ENCODE peak calls at places on chromosome 7, in five cellular contexts. V, P, J, R and G are unnamed samples.

GRCh38 chr7:154299736-154300135 is 247.5 kb downstream of the DPP6 start:
- DNase-seq in R (no peak), J (no peak), P (no peak), V (no peak), G (no peak)

GRCh38 chr7:98836811-98837631 is 32.8 kb downstream of the TMEM130 start:
- DNase-seq in J (peak), R (peak), P (no peak), V (peak), G (peak)

GRCh38 chr7:511476-512145 is 8.0 kb downstream of the PDGFA start:
- DNase-seq in R (no peak), J (no peak), P (no peak), V (no peak), G (no peak)

GRCh38 chr7:47485640-47486435 is 96.1 kb downstream of the TNS3 start:
- DNase-seq in R (no peak), P (no peak), J (no peak), V (no peak), G (peak)

GRCh38 chr7:134811798-134812197 is 32.4 kb downstream of the CALD1 start:
- DNase-seq in R (no peak), P (no peak), V (no peak), J (no peak), G (peak)

GRCh38 chr7:30652951-30653641 is 29.2 kb downstream of the CRHR2 start:
- DNase-seq in P (no peak), V (no peak), R (no peak), J (no peak), G (no peak)

GRCh38 chr7:37215524-37215923 is 233.1 kb downstream of the ELMO1 start:
- DNase-seq in R (no peak), V (no peak), J (no peak), P (no peak), G (no peak)

GRCh38 chr7:70630647-70631457 is 501.1 kb upstream of the GALNT17 start:
- DNase-seq in P (no peak), V (no peak), R (no peak), J (no peak), G (peak)

GRCh38 chr7:29192811-29193210 is 1.8 kb upstream of the CHN2 start:
- DNase-seq in J (no peak), R (no peak), V (no peak), P (no peak), G (no peak)

GRCh38 chr7:141415999-141416398 is 135.2 kb upstream of the AGK start:
- DNase-seq in R (no peak), P (no peak), V (no peak), J (no peak), G (no peak)

GRCh38 chr7:159020987-159021386 is 123.7 kb downstream of the VIPR2 start:
- DNase-seq in J (peak), V (no peak), R (peak), P (no peak), G (no peak)

GRCh38 chr7:156889089-156889488 is 3.9 kb downstream of the LMBR1 start:
- DNase-seq in P (no peak), R (no peak), J (no peak), V (no peak), G (peak)

GRCh38 chr7:50504646-50505546 is 54.7 kb upstream of the FIGNL1 start:
- DNase-seq in J (no peak), R (no peak), V (no peak), P (no peak), G (no peak)

GRCh38 chr7:93097388-93097787 is 20.4 kb downstream of the SAMD9 start:
- DNase-seq in V (no peak), P (no peak), J (no peak), R (no peak), G (no peak)

GRCh38 chr7:137395425-137395824 is 51.9 kb upstream of the PTN start:
- DNase-seq in R (no peak), P (no peak), J (no peak), V (no peak), G (no peak)

GRCh38 chr7:40680657-40681056 is 545.9 kb downstream of the SUGCT start:
- DNase-seq in J (peak), V (peak), P (no peak), R (peak), G (no peak)

GRCh38 chr7:23594879-23595604 is 2.1 kb upstream of the CCDC126 start:
- DNase-seq in V (no peak), P (peak), J (peak), R (peak), G (no peak)

GRCh38 chr7:74429153-74429747 is 24.5 kb upstream of the GTF2IRD1 start:
- DNase-seq in J (no peak), P (no peak), V (no peak), R (no peak), G (peak)

GRCh38 chr7:18861514-18861913 is 255.9 kb downstream of the TWIST1 start:
- DNase-seq in R (no peak), J (no peak), P (peak), V (no peak), G (peak)

GRCh38 chr7:146090023-146090645 is 26.5 kb upstream of the CNTNAP2 start:
- DNase-seq in R (peak), J (peak), V (peak), P (no peak), G (no peak)

GRCh38 chr7:47520408-47520807 is 61.5 kb downstream of the TNS3 start:
- DNase-seq in R (peak), P (no peak), J (no peak), V (no peak), G (peak)

GRCh38 chr7:137935849-137936508 is 65.9 kb downstream of the CREB3L2 start:
- DNase-seq in V (no peak), R (no peak), P (peak), J (peak), G (no peak)

GRCh38 chr7:136142583-136142982 is 165.4 kb upstream of the MTPN start:
- DNase-seq in J (no peak), R (no peak), P (no peak), V (no peak), G (no peak)

GRCh38 chr7:40826419-40827216 is 691.8 kb downstream of the SUGCT start:
- DNase-seq in J (no peak), P (no peak), R (peak), V (no peak), G (peak)

GRCh38 chr7:1505731-1506550 is 1.8 kb upstream of the INTS1 start:
- DNase-seq in J (no peak), R (no peak), V (no peak), P (no peak), G (no peak)

GRCh38 chr7:66921918-66922486 is 977 bp downstream of the TMEM248 start:
- DNase-seq in R (peak), J (peak), V (no peak), P (peak), G (no peak)

GRCh38 chr7:31648288-31648687 is 38.7 kb upstream of the PPP1R17 start:
- DNase-seq in R (peak), P (no peak), V (no peak), J (no peak), G (peak)

GRCh38 chr7:112723416-112723815 is 66.8 kb downstream of the TMEM168 start:
- DNase-seq in J (no peak), R (no peak), P (no peak), V (no peak), G (peak)

GRCh38 chr7:130838738-130839137 is 104.7 kb upstream of the KLF14 start:
- DNase-seq in P (peak), R (no peak), V (peak), J (no peak), G (peak)

GRCh38 chr7:107563072-107563760 is 504 bp downstream of the COG5 start:
- DNase-seq in J (peak), V (peak), P (no peak), R (peak), G (peak)
- TF ChIP-seq USF2 in J (no peak), V (no peak), P (no peak), R (no peak), G (no peak)

GRCh38 chr7:34247468-34247867 is 342.1 kb downstream of the BMPER start:
- DNase-seq in R (no peak), P (no peak), V (no peak), J (no peak), G (peak)
- TF ChIP-seq BHLHE40 in R (no peak), P (no peak), V (no peak), J (no peak), G (no peak)

GRCh38 chr7:17139081-17139480 is 159.4 kb upstream of the AHR start:
- DNase-seq in V (no peak), J (no peak), P (no peak), R (no peak), G (no peak)
- TF ChIP-seq USF2 in V (no peak), J (no peak), P (no peak), R (no peak), G (no peak)

GRCh38 chr7:25642849-25643248 is 414.6 kb upstream of the NPVF start:
- DNase-seq in P (no peak), V (no peak), J (no peak), R (no peak), G (no peak)
- TF ChIP-seq BHLHE40 in P (no peak), V (no peak), J (no peak), R (no peak), G (no peak)

GRCh38 chr7:27149817-27150567 is 2.4 kb downstream of the HOXA3 start:
- DNase-seq in V (no peak), J (no peak), P (no peak), R (no peak), G (no peak)

GRCh38 chr7:27148031-27148775 is 629 bp upstream of the HOXA6 start:
- DNase-seq in V (no peak), R (no peak), J (no peak), P (no peak), G (no peak)

GRCh38 chr7:27147211-27148030 is at the start of gene HOXA6:
- DNase-seq in R (no peak), J (no peak), P (no peak), V (no peak), G (peak)

GRCh38 chr7:27150568-27151340 is 1.6 kb downstream of the HOXA3 start:
- DNase-seq in R (peak), P (no peak), V (peak), J (peak), G (peak)

DNA sequence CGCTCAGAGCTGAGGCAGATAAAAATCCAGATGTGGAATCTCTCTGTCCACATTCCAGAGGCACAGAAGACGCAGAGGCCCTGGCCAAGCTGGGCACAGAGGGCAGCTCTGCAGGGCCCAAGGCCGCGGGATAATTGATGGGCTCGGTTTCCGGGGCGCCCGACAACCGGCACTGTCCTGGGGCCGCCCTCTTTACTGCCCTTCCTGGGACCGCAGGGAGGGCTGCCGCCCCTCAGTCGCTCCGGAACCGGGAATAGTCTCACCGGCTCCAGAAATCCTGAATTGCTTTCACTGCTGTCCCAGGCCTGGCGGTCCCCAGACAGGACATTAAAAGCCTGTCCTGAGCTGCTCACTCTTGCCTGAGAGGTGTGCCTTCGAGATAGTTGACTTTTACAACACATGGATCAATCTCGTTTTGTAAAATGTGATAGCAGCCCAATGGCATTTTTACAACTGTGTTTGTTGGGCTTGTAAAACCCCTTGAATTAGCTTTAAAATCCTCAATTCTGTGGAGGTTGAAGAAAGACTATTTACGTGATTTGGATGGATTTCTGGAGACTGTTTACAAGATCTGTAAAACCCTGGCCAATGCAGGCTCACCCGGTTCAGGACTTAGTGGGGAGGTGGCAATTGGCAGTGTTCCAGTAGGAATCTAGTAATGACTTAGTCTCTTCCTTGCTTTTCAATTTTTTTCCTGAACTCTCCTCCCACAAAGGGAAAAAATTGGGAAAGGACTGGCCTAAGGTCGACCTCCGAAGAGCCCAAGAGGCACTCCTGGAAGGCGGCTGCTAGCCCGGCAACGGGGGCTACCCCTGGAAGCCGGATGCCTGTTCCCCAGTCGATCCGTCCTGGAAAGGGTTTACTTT is 1.4 kb upstream of the HOXA6 start:
- DNase-seq in P (no peak), J (no peak), V (no peak), R (no peak), G (no peak)
- TF ChIP-seq USF2 in P (no peak), J (no peak), V (no peak), R (no peak), G (no peak)